ENCODE peak calls at places on chromosomes 4 and X, in seven cellular contexts. One of them, this sample, is unnamed.

GRCh38 chr4:166435449-166435848 is 562.4 kb downstream of the TLL1 start:
- DNase-seq in K562: no peak
- DNase-seq in SK-N-SH: no peak
- DNase-seq in GM12878: no peak
- DNase-seq in NT2/D1: no peak
- DNase-seq in HepG2: no peak
- DNase-seq in H1: no peak
- DNase-seq in this sample: no peak

GRCh38 chrX:10722804-10723364 is 102.5 kb upstream of the MID1 start:
- DNase-seq in K562: peak
- DNase-seq in SK-N-SH: peak
- DNase-seq in GM12878: no peak
- DNase-seq in NT2/D1: peak
- DNase-seq in HepG2: no peak
- DNase-seq in H1: no peak
- DNase-seq in this sample: peak

GRCh38 chrX:40108959-40109287 is 11.2 kb upstream of the BCOR start:
- DNase-seq in K562: peak
- DNase-seq in SK-N-SH: peak
- DNase-seq in GM12878: no peak
- DNase-seq in NT2/D1: no peak
- DNase-seq in HepG2: no peak
- DNase-seq in H1: no peak
- DNase-seq in this sample: no peak

GRCh38 chrX:149950681-149951080 is 12.4 kb upstream of the EOLA2 start:
- DNase-seq in K562: peak
- DNase-seq in SK-N-SH: peak
- DNase-seq in GM12878: no peak
- DNase-seq in NT2/D1: peak
- DNase-seq in HepG2: peak
- DNase-seq in H1: no peak
- DNase-seq in this sample: peak

GRCh38 chr4:156578005-156578404 is 393.6 kb downstream of the PDGFC start:
- DNase-seq in K562: no peak
- DNase-seq in SK-N-SH: no peak
- DNase-seq in GM12878: no peak
- DNase-seq in NT2/D1: no peak
- DNase-seq in HepG2: no peak
- DNase-seq in H1: no peak
- DNase-seq in this sample: no peak

GRCh38 chrX:153723351-153724251 is 586 bp downstream of the BCAP31 start:
- DNase-seq in K562: peak
- DNase-seq in SK-N-SH: peak
- DNase-seq in GM12878: no peak
- DNase-seq in NT2/D1: no peak
- DNase-seq in HepG2: peak
- DNase-seq in H1: no peak
- DNase-seq in this sample: no peak

GRCh38 chr4:51836531-51836930 is 6.4 kb upstream of the DCUN1D4 start:
- DNase-seq in K562: no peak
- DNase-seq in SK-N-SH: peak
- DNase-seq in GM12878: no peak
- DNase-seq in NT2/D1: no peak
- DNase-seq in HepG2: no peak
- DNase-seq in H1: no peak
- DNase-seq in this sample: no peak

GRCh38 chr4:21884615-21885014 is 64.0 kb downstream of the KCNIP4 start:
- DNase-seq in K562: no peak
- DNase-seq in SK-N-SH: no peak
- DNase-seq in GM12878: no peak
- DNase-seq in NT2/D1: no peak
- DNase-seq in HepG2: no peak
- DNase-seq in H1: no peak
- DNase-seq in this sample: no peak

GRCh38 chr4:10831727-10832408 is 147.3 kb upstream of the CLNK start:
- DNase-seq in K562: no peak
- DNase-seq in SK-N-SH: no peak
- DNase-seq in GM12878: no peak
- DNase-seq in NT2/D1: peak
- DNase-seq in HepG2: no peak
- DNase-seq in H1: no peak
- DNase-seq in this sample: no peak

GRCh38 chr4:123127865-123128264 is 205.5 kb upstream of the NUDT6 start:
- DNase-seq in K562: no peak
- DNase-seq in SK-N-SH: no peak
- DNase-seq in GM12878: no peak
- DNase-seq in NT2/D1: no peak
- DNase-seq in HepG2: no peak
- DNase-seq in H1: no peak
- DNase-seq in this sample: no peak

GRCh38 chr4:92359481-92359880 is 55.7 kb downstream of the GRID2 start:
- DNase-seq in K562: no peak
- DNase-seq in SK-N-SH: no peak
- DNase-seq in GM12878: no peak
- DNase-seq in NT2/D1: peak
- DNase-seq in HepG2: no peak
- DNase-seq in H1: no peak
- DNase-seq in this sample: no peak

GRCh38 chr4:153084939-153085630 is 119.2 kb upstream of the TRIM2 start:
- DNase-seq in K562: peak
- DNase-seq in SK-N-SH: peak
- DNase-seq in GM12878: peak
- DNase-seq in NT2/D1: peak
- DNase-seq in HepG2: no peak
- DNase-seq in H1: peak
- DNase-seq in this sample: peak

GRCh38 chrX:1323315-1323714 is 13.3 kb upstream of the IL3RA start:
- DNase-seq in K562: peak
- DNase-seq in SK-N-SH: peak
- DNase-seq in GM12878: peak
- DNase-seq in NT2/D1: peak
- DNase-seq in HepG2: peak
- DNase-seq in H1: peak
- DNase-seq in this sample: peak

GRCh38 chr4:186770446-186771175 is 47.0 kb upstream of the FAT1 start:
- DNase-seq in K562: no peak
- DNase-seq in SK-N-SH: no peak
- DNase-seq in GM12878: no peak
- DNase-seq in NT2/D1: no peak
- DNase-seq in HepG2: no peak
- DNase-seq in H1: no peak
- DNase-seq in this sample: no peak

GRCh38 chr4:7872264-7872771 is 67.3 kb downstream of the AFAP1 start:
- DNase-seq in K562: no peak
- DNase-seq in SK-N-SH: no peak
- DNase-seq in GM12878: no peak
- DNase-seq in NT2/D1: no peak
- DNase-seq in HepG2: no peak
- DNase-seq in H1: no peak
- DNase-seq in this sample: no peak

GRCh38 chrX:108573136-108573535 is 133.5 kb downstream of the COL4A5 start:
- DNase-seq in K562: no peak
- DNase-seq in SK-N-SH: no peak
- DNase-seq in GM12878: no peak
- DNase-seq in NT2/D1: no peak
- DNase-seq in HepG2: no peak
- DNase-seq in H1: no peak
- DNase-seq in this sample: no peak

GRCh38 chr4:30825008-30825765 is 105.0 kb downstream of the PCDH7 start:
- DNase-seq in K562: no peak
- DNase-seq in SK-N-SH: no peak
- DNase-seq in GM12878: no peak
- DNase-seq in NT2/D1: no peak
- DNase-seq in HepG2: no peak
- DNase-seq in H1: no peak
- DNase-seq in this sample: no peak

GRCh38 chr4:30821275-30821674 is 101.1 kb downstream of the PCDH7 start:
- DNase-seq in K562: no peak
- DNase-seq in SK-N-SH: no peak
- DNase-seq in GM12878: no peak
- DNase-seq in NT2/D1: no peak
- DNase-seq in HepG2: no peak
- DNase-seq in H1: no peak
- DNase-seq in this sample: peak

GRCh38 chr4:30818541-30818940 is 98.4 kb downstream of the PCDH7 start:
- DNase-seq in K562: no peak
- DNase-seq in SK-N-SH: no peak
- DNase-seq in GM12878: no peak
- DNase-seq in NT2/D1: no peak
- DNase-seq in HepG2: no peak
- DNase-seq in H1: no peak
- DNase-seq in this sample: no peak

GRCh38 chr4:30822911-30823529 is 102.9 kb downstream of the PCDH7 start:
- DNase-seq in K562: no peak
- DNase-seq in SK-N-SH: no peak
- DNase-seq in GM12878: no peak
- DNase-seq in NT2/D1: no peak
- DNase-seq in HepG2: no peak
- DNase-seq in H1: no peak
- DNase-seq in this sample: no peak

DNA sequence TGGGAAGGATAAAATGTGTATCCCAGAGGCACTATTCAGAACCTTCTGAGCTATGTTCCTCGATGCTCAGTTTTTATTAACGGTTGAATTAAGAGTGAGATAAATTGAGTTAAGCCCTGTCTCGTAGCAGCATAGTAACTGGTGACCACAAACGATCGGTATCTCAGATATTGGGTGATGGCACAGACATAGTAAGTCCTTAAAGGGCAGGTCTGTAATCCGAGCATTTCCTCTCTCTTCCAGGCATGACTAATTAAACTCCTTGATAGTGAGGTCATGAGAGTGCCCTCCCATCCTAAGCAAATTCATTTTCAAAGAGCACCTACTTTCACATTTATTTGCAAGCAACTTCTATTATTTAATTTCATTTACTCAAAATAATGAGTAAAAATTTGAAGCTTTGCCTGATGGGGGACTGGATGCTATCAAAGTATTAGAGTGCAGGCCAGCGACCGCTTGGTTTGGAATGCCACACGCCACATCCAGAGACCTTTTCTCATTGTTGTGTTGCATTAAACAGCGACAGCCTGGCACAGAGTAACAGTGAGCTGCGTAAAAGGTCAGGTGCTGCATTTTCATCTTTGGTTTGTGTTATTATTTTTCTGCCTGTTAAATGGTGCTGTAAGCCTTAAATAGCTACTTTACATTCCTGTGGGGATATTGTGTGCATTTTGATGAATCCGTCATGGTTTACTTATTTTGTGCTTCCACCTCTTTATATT is 101.9 kb downstream of the PCDH7 start:
- DNase-seq in K562: no peak
- DNase-seq in SK-N-SH: peak
- DNase-seq in GM12878: no peak
- DNase-seq in NT2/D1: no peak
- DNase-seq in HepG2: no peak
- DNase-seq in H1: no peak
- DNase-seq in this sample: peak
- TF ChIP-seq YY1 in K562: no peak
- TF ChIP-seq YY1 in SK-N-SH: no peak
- TF ChIP-seq YY1 in GM12878: no peak
- TF ChIP-seq YY1 in NT2/D1: no peak
- TF ChIP-seq YY1 in HepG2: no peak
- TF ChIP-seq YY1 in H1: no peak
- TF ChIP-seq YY1 in this sample: no peak

GRCh38 chr4:44629280-44629866 is 22.1 kb downstream of the YIPF7 start:
- DNase-seq in K562: peak
- DNase-seq in SK-N-SH: peak
- DNase-seq in GM12878: peak
- DNase-seq in NT2/D1: peak
- DNase-seq in HepG2: peak
- DNase-seq in H1: peak
- DNase-seq in this sample: peak

GRCh38 chr4:44632089-44632488 is 19.3 kb downstream of the YIPF7 start:
- DNase-seq in K562: no peak
- DNase-seq in SK-N-SH: no peak
- DNase-seq in GM12878: no peak
- DNase-seq in NT2/D1: no peak
- DNase-seq in HepG2: no peak
- DNase-seq in H1: no peak
- DNase-seq in this sample: no peak

GRCh38 chr4:44638091-44638490 is 13.3 kb downstream of the YIPF7 start:
- DNase-seq in K562: no peak
- DNase-seq in SK-N-SH: no peak
- DNase-seq in GM12878: no peak
- DNase-seq in NT2/D1: no peak
- DNase-seq in HepG2: no peak
- DNase-seq in H1: no peak
- DNase-seq in this sample: no peak

DNA sequence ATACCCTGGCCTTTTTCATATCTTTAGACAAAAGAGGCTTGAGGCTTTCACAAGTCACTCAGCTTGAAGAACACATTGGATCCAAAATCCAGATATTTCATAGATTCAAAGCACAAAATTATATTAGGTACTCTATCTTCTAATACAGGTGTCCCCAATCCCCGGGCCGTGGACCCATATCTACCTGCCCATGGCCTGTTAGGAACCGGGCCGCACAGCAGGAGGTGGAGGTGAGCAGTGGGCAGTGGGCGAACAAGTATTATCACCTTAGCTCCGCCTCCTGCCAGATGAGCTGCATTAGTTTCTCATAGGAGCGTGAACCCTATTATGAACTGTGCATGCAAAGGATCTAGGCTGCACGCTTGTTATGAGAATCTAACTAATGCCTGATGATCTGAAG is 18.7 kb downstream of the YIPF7 start:
- DNase-seq in K562: no peak
- DNase-seq in SK-N-SH: no peak
- DNase-seq in GM12878: no peak
- DNase-seq in NT2/D1: no peak
- DNase-seq in HepG2: no peak
- DNase-seq in H1: no peak
- DNase-seq in this sample: no peak
- TF ChIP-seq YY1 in K562: no peak
- TF ChIP-seq YY1 in SK-N-SH: no peak
- TF ChIP-seq YY1 in GM12878: no peak
- TF ChIP-seq YY1 in NT2/D1: no peak
- TF ChIP-seq YY1 in HepG2: no peak
- TF ChIP-seq YY1 in H1: no peak
- TF ChIP-seq YY1 in this sample: no peak

DNA sequence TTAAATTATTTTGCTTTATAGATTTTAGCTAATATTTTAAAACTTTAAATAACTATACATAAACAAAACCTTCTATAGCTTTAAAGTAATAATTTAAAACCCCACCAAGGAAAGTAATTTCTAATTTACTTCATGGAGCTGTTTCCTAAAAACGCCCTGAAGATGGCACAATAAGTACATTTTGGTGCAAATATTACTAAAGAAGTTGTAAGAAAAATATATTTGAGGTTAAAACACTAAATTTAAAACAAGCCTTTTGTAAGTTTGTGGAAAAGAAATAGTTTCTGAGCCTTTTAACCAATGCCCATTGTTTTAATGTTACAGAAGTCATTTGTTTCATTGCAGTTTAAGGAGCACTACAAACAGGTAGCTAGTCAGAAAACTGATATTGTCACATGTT is 137.4 kb upstream of the AGA start:
- DNase-seq in K562: no peak
- DNase-seq in SK-N-SH: no peak
- DNase-seq in GM12878: no peak
- DNase-seq in NT2/D1: no peak
- DNase-seq in HepG2: no peak
- DNase-seq in H1: no peak
- DNase-seq in this sample: no peak
- TF ChIP-seq YY1 in K562: no peak
- TF ChIP-seq YY1 in SK-N-SH: no peak
- TF ChIP-seq YY1 in GM12878: no peak
- TF ChIP-seq YY1 in NT2/D1: no peak
- TF ChIP-seq YY1 in HepG2: no peak
- TF ChIP-seq YY1 in H1: no peak
- TF ChIP-seq YY1 in this sample: no peak

GRCh38 chr4:99665981-99666380 is 8.4 kb upstream of the C4orf54 start:
- DNase-seq in K562: no peak
- DNase-seq in SK-N-SH: no peak
- DNase-seq in GM12878: no peak
- DNase-seq in NT2/D1: no peak
- DNase-seq in HepG2: no peak
- DNase-seq in H1: no peak
- DNase-seq in this sample: no peak
- TF ChIP-seq YY1 in K562: no peak
- TF ChIP-seq YY1 in SK-N-SH: no peak
- TF ChIP-seq YY1 in GM12878: no peak
- TF ChIP-seq YY1 in NT2/D1: no peak
- TF ChIP-seq YY1 in HepG2: no peak
- TF ChIP-seq YY1 in H1: no peak
- TF ChIP-seq YY1 in this sample: no peak

This sample was measured in HCT116.